ENCODE peak calls at places on chromosome 16, in eight cellular contexts. J is pons, M is AML-193, C is mesendoderm, U is NCI-H187 treated with DMSO at 0.1 percent for 48 hours, D is frontal cortex, P is lower lobe of right lung, E is lung microvascular endothelial cell. T is an unnamed sample.

GRCh38 chr16:4639899-4640509 is 15.4 kb downstream of the MGRN1 start:
- DNase-seq in J (no peak), M (no peak), C (no peak), U (no peak), D (no peak), P (no peak), E (no peak), T (no peak)

GRCh38 chr16:2857451-2858244 is at the start of gene PRSS22:
- DNase-seq in J (no peak), M (no peak), C (peak; percentile 51), U (no peak), D (no peak), P (peak; percentile 81), E (no peak), T (peak; percentile 74)

GRCh38 chr16:50185005-50185505 is 31.9 kb downstream of the TENT4B start:
- DNase-seq in J (no peak), M (no peak), C (no peak), U (no peak), D (no peak), P (no peak), E (no peak), T (no peak)

GRCh38 chr16:11263737-11264136 is 5.4 kb downstream of the TNP2 start:
- DNase-seq in J (no peak), M (no peak), C (no peak), U (no peak), D (no peak), P (no peak), E (no peak), T (no peak)

GRCh38 chr16:47058295-47059086 is 85.0 kb upstream of the DNAJA2 start:
- DNase-seq in J (no peak), M (no peak), C (no peak), U (no peak), D (no peak), P (no peak), E (peak; percentile 85), T (no peak)

GRCh38 chr16:86531193-86531550 is 20.8 kb downstream of the FOXF1 start:
- DNase-seq in J (peak; percentile 97), M (no peak), C (no peak), U (no peak), D (peak; percentile 87), P (no peak), E (no peak), T (no peak)

GRCh38 chr16:70611224-70611598 is 35.1 kb upstream of the IL34 start:
- DNase-seq in J (no peak), M (no peak), C (no peak), U (no peak), D (no peak), P (no peak), E (no peak), T (peak; percentile 74)

GRCh38 chr16:57266531-57267268 is 17.8 kb downstream of the PLLP start:
- DNase-seq in J (no peak), M (no peak), C (no peak), U (no peak), D (no peak), P (no peak), E (no peak), T (no peak)

GRCh38 chr16:54930034-54930938 is at the start of gene IRX5:
- DNase-seq in J (peak; percentile 96), M (peak; percentile 89), C (peak; percentile 97), U (peak; percentile 63), D (peak; percentile 65), P (peak; percentile 93), E (peak; percentile 94), T (peak; percentile 94)

GRCh38 chr16:80739523-80739922 is 64.9 kb downstream of the CDYL2 start:
- DNase-seq in J (no peak), M (no peak), C (no peak), U (no peak), D (no peak), P (no peak), E (no peak), T (no peak)